ENCODE peak calls at places on chromosomes 11 and 22, in five cellular contexts. A is H7, J is fibroblast of pulmonary artery, X is NCI-H146, S is MG63. U is an unnamed sample.
A peak's percentile ranks its signal among the peaks of the same experiment; 100 is the strongest.

GRCh38 chr11:75541301-75541929 is 15.7 kb upstream of the GDPD5 start:
- DNase-seq in X (no peak), A (no peak), J (no peak), S (peak; percentile 28), U (no peak)

GRCh38 chr11:106161775-106162174 is 84.3 kb downstream of the AASDHPPT start:
- DNase-seq in A (no peak), J (no peak), X (no peak), S (no peak), U (no peak)

GRCh38 chr22:50274311-50274710 is 4.1 kb upstream of the MAPK11 start:
- DNase-seq in J (peak; percentile 67), X (peak; percentile 23), S (peak; percentile 33), A (peak; percentile 86), U (peak; percentile 69)

GRCh38 chr11:126585388-126586302 is 230.2 kb downstream of the ST3GAL4 start:
- DNase-seq in S (peak; percentile 82), X (peak; percentile 75), J (peak; percentile 97), A (peak; percentile 83), U (peak; percentile 92)

GRCh38 chr11:13110929-13111812 is 102.1 kb downstream of the RASSF10 start:
- DNase-seq in A (no peak), S (peak; percentile 32), X (peak; percentile 26), J (peak; percentile 73), U (peak; percentile 25)

GRCh38 chr11:68775951-68776388 is 24.6 kb upstream of the TESMIN start:
- DNase-seq in J (no peak), S (no peak), X (no peak), A (no peak), U (no peak)

GRCh38 chr11:109619498-109619897 is 197.5 kb downstream of the C11orf87 start:
- DNase-seq in X (no peak), J (no peak), A (no peak), S (no peak), U (no peak)

GRCh38 chr11:3136542-3137455 is 28.3 kb downstream of the OSBPL5 start:
- DNase-seq in X (no peak), J (no peak), A (peak; percentile 27), S (no peak), U (peak; percentile 39)

GRCh38 chr22:49201046-49201970 is 626.4 kb downstream of the BRD1 start:
- DNase-seq in X (no peak), J (no peak), S (no peak), A (peak; percentile 38), U (no peak)

GRCh38 chr11:94762208-94762607 is 5.9 kb upstream of the AMOTL1 start:
- DNase-seq in X (peak; percentile 22), J (no peak), S (no peak), A (peak; percentile 22), U (no peak)

GRCh38 chr11:128021304-128022006 is 565.9 kb downstream of the ETS1 start:
- DNase-seq in A (peak; percentile 31), S (no peak), X (peak; percentile 48), J (peak; percentile 48), U (peak; percentile 40)

GRCh38 chr22:41526802-41527799 is 17.2 kb downstream of the POLR3H start:
- DNase-seq in J (peak; percentile 46), X (peak; percentile 5), A (peak; percentile 95), S (no peak), U (peak; percentile 49)

GRCh38 chr11:37804666-37805065 is 1206.6 kb upstream of the RAG2 start:
- DNase-seq in X (no peak), S (no peak), J (peak; percentile 43), A (no peak), U (no peak)

GRCh38 chr11:118170231-118170630 is 6.2 kb downstream of the SCN2B start:
- DNase-seq in S (no peak), J (no peak), X (no peak), A (no peak), U (no peak)

GRCh38 chr11:114846040-114846791 is 167.9 kb downstream of the NXPE2 start:
- DNase-seq in J (no peak), A (no peak), S (peak; percentile 80), X (peak; percentile 11), U (no peak)

GRCh38 chr22:48051796-48052620 is 1289.6 kb downstream of the TBC1D22A start:
- DNase-seq in S (no peak), A (no peak), J (no peak), X (peak; percentile 1), U (no peak)

GRCh38 chr11:70394211-70394950 is 3.9 kb upstream of the CTTN start:
- DNase-seq in A (no peak), S (no peak), X (no peak), J (no peak), U (no peak)

GRCh38 chr11:41613321-41613720 is 153.9 kb upstream of the LRRC4C start:
- DNase-seq in A (no peak), J (peak; percentile 5), S (no peak), X (no peak), U (no peak)

GRCh38 chr11:35343033-35343598 is 76.2 kb downstream of the SLC1A2 start:
- DNase-seq in S (no peak), J (no peak), X (no peak), A (no peak), U (no peak)

GRCh38 chr11:59207988-59208432 is 4.7 kb downstream of the MPEG1 start:
- DNase-seq in A (peak; percentile 50), S (peak; percentile 51), X (peak; percentile 36), J (peak; percentile 78), U (peak; percentile 86)

GRCh38 chr11:70155386-70155785 is 47.7 kb upstream of the FADD start:
- DNase-seq in A (no peak), X (no peak), S (no peak), J (no peak), U (no peak)

U was measured in choroid plexus epithelial cell.